ENCODE peak calls at places on chromosomes 3 and 15, in four cellular contexts. F is testis, V is lower lobe of right lung, Z is heart right ventricle. W is an unnamed sample. For H3K9me3, the result is how much of the 10 kb centered on the place peaks cover.

GRCh38 chr15:69253156-69253555 is 45.6 kb upstream of the PAQR5 start:
- DNase-seq in F (no peak), V (no peak), Z (peak), W (peak)

GRCh38 chr3:40951636-40952035 is 247.7 kb upstream of the CTNNB1 start:
- DNase-seq in F (no peak), V (no peak), Z (no peak), W (no peak)

GRCh38 chr15:99603828-99604227 is 38.0 kb downstream of the MEF2A start:
- DNase-seq in F (no peak), V (no peak), Z (no peak), W (no peak)

GRCh38 chr3:50323614-50324199 is 1.2 kb upstream of the HYAL2 start:
- DNase-seq in F (no peak), V (peak), Z (peak), W (no peak)

GRCh38 chr15:52200831-52201365 is 9.7 kb upstream of the GNB5 start:
- DNase-seq in F (no peak), V (no peak), Z (no peak), W (no peak)

GRCh38 chr15:47885921-47886320 is 168.6 kb downstream of the SEMA6D start:
- DNase-seq in F (no peak), V (no peak), Z (no peak), W (no peak)

GRCh38 chr3:62870321-62870720 is 4.9 kb downstream of the CADPS start:
- DNase-seq in F (no peak), V (no peak), Z (no peak), W (no peak)

GRCh38 chr3:100574536-100574935 is 34.9 kb upstream of the ADGRG7 start:
- DNase-seq in F (no peak), V (no peak), Z (no peak), W (no peak)

GRCh38 chr3:49998326-49998725 is 58.4 kb downstream of the RBM6 start:
- DNase-seq in F (no peak), V (no peak), Z (no peak), W (no peak)

GRCh38 chr3:99645277-99646106 is 7.1 kb downstream of the COL8A1 start:
- DNase-seq in F (peak), V (no peak), Z (no peak), W (peak)

GRCh38 chr3:107263269-107264021 is 113.8 kb upstream of the CCDC54 start:
- DNase-seq in F (no peak), V (no peak), Z (no peak), W (no peak)

GRCh38 chr3:51998774-51999173 is 3.1 kb upstream of the RPL29 start:
- DNase-seq in F (no peak), V (no peak), Z (no peak), W (no peak)

GRCh38 chr15:97482521-97482920 is 478.0 kb upstream of the ARRDC4 start:
- DNase-seq in F (no peak), V (no peak), Z (no peak), W (no peak)

GRCh38 chr3:184358140-184358767 is 3.2 kb downstream of the CLCN2 start:
- DNase-seq in F (no peak), V (no peak), Z (no peak), W (no peak)

GRCh38 chr15:52103217-52104207 is 9.1 kb downstream of the BCL2L10 start:
- DNase-seq in F (peak), V (no peak), Z (no peak), W (peak)

GRCh38 chr3:52350436-52350835 is 34.3 kb downstream of the DNAH1 start:
- DNase-seq in F (no peak), V (peak), Z (no peak), W (no peak)

GRCh38 chr3:141663993-141664392 is 74.1 kb upstream of the RNF7 start:
- DNase-seq in F (peak), V (no peak), Z (peak), W (no peak)

GRCh38 chr15:70339551-70340517 is 242.1 kb upstream of the TLE3 start:
- DNase-seq in F (no peak), V (peak), Z (no peak), W (peak)

GRCh38 chr3:44058022-44058867 is 183.4 kb upstream of the TOPAZ1 start:
- DNase-seq in F (no peak), V (no peak), Z (no peak), W (no peak)

GRCh38 chr3:126390751-126391150 is 4.0 kb upstream of the CFAP100 start:
- DNase-seq in F (no peak), V (no peak), Z (no peak), W (no peak)

GRCh38 chr3:26712211-26713026 is 89.8 kb downstream of the LRRC3B start:
- DNase-seq in F (no peak), V (no peak), Z (no peak), W (no peak)

GRCh38 chr3:14214764-14215163 is 36.1 kb downstream of the LSM3 start:
- DNase-seq in F (no peak), V (no peak), Z (no peak), W (no peak)

GRCh38 chr15:24752354-24752753 is 76.8 kb downstream of the NPAP1 start:
- DNase-seq in F (no peak), V (no peak), Z (no peak), W (no peak)

GRCh38 chr3:94596141-94596540 is 533.3 kb downstream of the NSUN3 start:
- DNase-seq in F (no peak), V (no peak), Z (no peak), W (no peak)

GRCh38 chr3:141051641-141052569 is 758 bp downstream of the SPSB4 start:
- DNase-seq in F (no peak), V (no peak), Z (peak), W (peak)

GRCh38 chr3:51955893-51956770 is 951 bp downstream of the GPR62 start:
- DNase-seq in F (peak), V (no peak), Z (peak), W (no peak)

GRCh38 chr3:186471781-186472180 is 72.4 kb downstream of the CRYGS start:
- DNase-seq in F (no peak), V (no peak), Z (no peak), W (no peak)

GRCh38 chr15:60299452-60300047 is 98.2 kb downstream of the ANXA2 start:
- DNase-seq in F (peak), V (no peak), Z (no peak), W (peak)

GRCh38 chr3:135895106-135895733 is 70.3 kb upstream of the PPP2R3A start:
- DNase-seq in F (peak), V (peak), Z (peak), W (peak)

GRCh38 chr15:29074045-29074444 is 188.3 kb downstream of the APBA2 start:
- DNase-seq in F (no peak), V (no peak), Z (no peak), W (no peak)

GRCh38 chr3:39401983-39402382 is 4.5 kb upstream of the RPSA start:
- DNase-seq in F (no peak), V (no peak), Z (no peak), W (no peak)

GRCh38 chr3:126676919-126677705 is 22.2 kb upstream of the TXNRD3 start:
- DNase-seq in F (no peak), V (no peak), Z (no peak), W (no peak)

GRCh38 chr3:63400259-63400860 is 122.3 kb downstream of the SYNPR start:
- DNase-seq in F (no peak), V (no peak), Z (no peak), W (no peak)

GRCh38 chr3:170863768-170864167 is 6.2 kb downstream of the RPL22L1 start:
- DNase-seq in F (no peak), V (no peak), Z (no peak), W (no peak)

GRCh38 chr15:53384417-53384816 is 375.0 kb downstream of the WDR72 start:
- DNase-seq in F (no peak), V (no peak), Z (no peak), W (no peak)

GRCh38 chr3:123953735-123954134 is 7.3 kb downstream of the CCDC14 start:
- DNase-seq in F (no peak), V (no peak), Z (no peak), W (no peak)

GRCh38 chr3:169324454-169324789 is 339.1 kb downstream of the MECOM start:
- DNase-seq in F (no peak), V (no peak), Z (no peak), W (no peak)
- H3K9me3 ChIP-seq in F (under half), V (under half), Z (under half), W (under half)

GRCh38 chr15:58438111-58438510 is 6.3 kb downstream of the LIPC start:
- DNase-seq in F (no peak), V (no peak), Z (no peak), W (no peak)
- H3K4me3 ChIP-seq in F (no peak), V (no peak), Z (no peak), W (no peak)

DNA sequence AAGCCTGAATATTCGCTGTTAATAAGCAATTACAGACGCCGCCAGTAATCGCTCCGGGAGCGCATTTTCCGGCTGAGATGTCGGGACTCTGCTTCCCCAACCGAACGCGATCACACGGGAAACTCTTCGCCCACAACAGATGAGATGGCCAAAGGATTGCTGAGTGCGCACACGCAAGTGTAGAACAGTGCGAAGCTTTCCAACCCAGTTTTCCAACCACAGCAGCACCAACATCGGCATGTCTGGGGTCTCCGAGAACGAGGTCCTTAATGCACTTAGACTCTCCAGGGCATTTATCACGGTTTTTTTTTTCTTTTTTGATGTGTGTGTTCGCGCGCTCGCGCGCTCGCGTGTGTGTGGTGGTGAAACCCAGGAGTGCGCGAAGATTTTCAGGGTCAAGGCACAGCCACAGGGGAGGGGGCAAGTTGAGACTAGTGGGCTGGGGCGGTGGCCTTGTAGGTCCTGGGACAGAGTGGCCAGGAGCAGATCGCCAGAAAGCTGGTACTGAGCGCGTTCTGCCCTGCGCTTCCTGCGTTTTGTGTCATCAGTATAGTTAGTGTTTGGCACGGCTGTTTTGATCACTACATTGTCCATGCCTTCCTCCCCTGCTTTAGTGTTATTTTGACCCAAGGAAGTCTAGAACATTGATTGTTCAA is 1.8 kb upstream of the EOMES start:
- DNase-seq in F (no peak), V (no peak), Z (no peak), W (no peak)
- TF ChIP-seq CTCF in F (no peak), V (no peak), Z (no peak), W (no peak)

GRCh38 chr15:46580487-46580886 is 945.7 kb downstream of the SQOR start:
- DNase-seq in F (no peak), V (no peak), Z (no peak), W (no peak)
- H3K9me3 ChIP-seq in F (under half), V (under half), Z (under half), W (under half)